ENCODE peak calls at places on chromosome 16, in seven cellular contexts. One of them, this sample, is unnamed.
A peak's percentile ranks its signal among the peaks of the same experiment; 100 is the strongest.

GRCh38 chr16:1800703-1801102 is 7.2 kb upstream of the IGFALS start:
- DNase-seq in psoas muscle: no peak
- DNase-seq in DND-41: no peak
- DNase-seq in cardiac fibroblast: no peak
- DNase-seq in right atrium auricular region: no peak
- DNase-seq in colonic mucosa: no peak
- DNase-seq in neuronal stem cell: no peak
- DNase-seq in this sample: no peak

GRCh38 chr16:1335211-1335971 is 1.9 kb downstream of the BAIAP3 start:
- DNase-seq in neuronal stem cell: no peak
- DNase-seq in colonic mucosa: no peak
- DNase-seq in psoas muscle: no peak
- DNase-seq in right atrium auricular region: no peak
- DNase-seq in cardiac fibroblast: no peak
- DNase-seq in DND-41: no peak
- DNase-seq in this sample: no peak

GRCh38 chr16:1026057-1026783 is 44.6 kb downstream of the SOX8 start:
- DNase-seq in psoas muscle: no peak
- DNase-seq in cardiac fibroblast: no peak
- DNase-seq in neuronal stem cell: no peak
- DNase-seq in right atrium auricular region: no peak
- DNase-seq in colonic mucosa: no peak
- DNase-seq in DND-41: no peak
- DNase-seq in this sample: no peak

GRCh38 chr16:79278506-79278905 is 322.0 kb downstream of the MAF start:
- DNase-seq in psoas muscle: no peak
- DNase-seq in DND-41: peak; percentile 44
- DNase-seq in colonic mucosa: no peak
- DNase-seq in right atrium auricular region: no peak
- DNase-seq in neuronal stem cell: no peak
- DNase-seq in cardiac fibroblast: no peak
- DNase-seq in this sample: no peak

GRCh38 chr16:3266873-3267537 is 10.6 kb upstream of the MEFV start:
- DNase-seq in DND-41: peak; percentile 16
- DNase-seq in neuronal stem cell: no peak
- DNase-seq in psoas muscle: no peak
- DNase-seq in colonic mucosa: no peak
- DNase-seq in right atrium auricular region: no peak
- DNase-seq in cardiac fibroblast: peak; percentile 62
- DNase-seq in this sample: no peak

GRCh38 chr16:76614255-76614654 is 337.1 kb downstream of the CNTNAP4 start:
- DNase-seq in psoas muscle: no peak
- DNase-seq in neuronal stem cell: no peak
- DNase-seq in right atrium auricular region: no peak
- DNase-seq in DND-41: no peak
- DNase-seq in cardiac fibroblast: peak; percentile 0
- DNase-seq in colonic mucosa: no peak
- DNase-seq in this sample: no peak

GRCh38 chr16:52399116-52399515 is 147.8 kb downstream of the TOX3 start:
- DNase-seq in neuronal stem cell: no peak
- DNase-seq in psoas muscle: no peak
- DNase-seq in DND-41: no peak
- DNase-seq in right atrium auricular region: no peak
- DNase-seq in cardiac fibroblast: no peak
- DNase-seq in colonic mucosa: no peak
- DNase-seq in this sample: no peak

GRCh38 chr16:1530883-1531637 is 2.4 kb upstream of the TMEM204 start:
- DNase-seq in DND-41: no peak
- DNase-seq in colonic mucosa: no peak
- DNase-seq in cardiac fibroblast: peak; percentile 90
- DNase-seq in psoas muscle: peak; percentile 82
- DNase-seq in neuronal stem cell: no peak
- DNase-seq in right atrium auricular region: peak; percentile 82
- DNase-seq in this sample: peak; percentile 31

GRCh38 chr16:22318690-22319358 is 21.6 kb downstream of the POLR3E start:
- DNase-seq in psoas muscle: no peak
- DNase-seq in cardiac fibroblast: peak; percentile 43
- DNase-seq in right atrium auricular region: no peak
- DNase-seq in colonic mucosa: peak; percentile 56
- DNase-seq in DND-41: peak; percentile 51
- DNase-seq in neuronal stem cell: no peak
- DNase-seq in this sample: no peak

GRCh38 chr16:75860654-75861053 is 134.4 kb upstream of the CPHXL start:
- DNase-seq in neuronal stem cell: peak; percentile 56
- DNase-seq in psoas muscle: no peak
- DNase-seq in colonic mucosa: no peak
- DNase-seq in DND-41: no peak
- DNase-seq in cardiac fibroblast: no peak
- DNase-seq in right atrium auricular region: no peak
- DNase-seq in this sample: no peak

GRCh38 chr16:2532494-2533141 is 1.4 kb upstream of the CEMP1 start:
- DNase-seq in colonic mucosa: peak; percentile 87
- DNase-seq in cardiac fibroblast: peak; percentile 59
- DNase-seq in psoas muscle: peak; percentile 62
- DNase-seq in right atrium auricular region: no peak
- DNase-seq in DND-41: no peak
- DNase-seq in neuronal stem cell: no peak
- DNase-seq in this sample: no peak

GRCh38 chr16:31487720-31488629 is 5.1 kb downstream of the SLC5A2 start:
- DNase-seq in psoas muscle: peak; percentile 49
- DNase-seq in cardiac fibroblast: peak; percentile 30
- DNase-seq in right atrium auricular region: no peak
- DNase-seq in DND-41: peak; percentile 58
- DNase-seq in colonic mucosa: peak; percentile 80
- DNase-seq in neuronal stem cell: no peak
- DNase-seq in this sample: no peak

GRCh38 chr16:30551781-30552180 is 6.4 kb downstream of the ZNF764 start:
- DNase-seq in DND-41: peak; percentile 70
- DNase-seq in psoas muscle: no peak
- DNase-seq in colonic mucosa: no peak
- DNase-seq in right atrium auricular region: no peak
- DNase-seq in neuronal stem cell: no peak
- DNase-seq in cardiac fibroblast: no peak
- DNase-seq in this sample: no peak

GRCh38 chr16:57897053-57897784 is 73.7 kb downstream of the CNGB1 start:
- DNase-seq in neuronal stem cell: no peak
- DNase-seq in colonic mucosa: no peak
- DNase-seq in DND-41: no peak
- DNase-seq in psoas muscle: no peak
- DNase-seq in cardiac fibroblast: no peak
- DNase-seq in right atrium auricular region: no peak
- DNase-seq in this sample: no peak

GRCh38 chr16:81549547-81550411 is 105.2 kb downstream of the CMIP start:
- DNase-seq in neuronal stem cell: no peak
- DNase-seq in DND-41: no peak
- DNase-seq in colonic mucosa: no peak
- DNase-seq in cardiac fibroblast: no peak
- DNase-seq in psoas muscle: no peak
- DNase-seq in right atrium auricular region: no peak
- DNase-seq in this sample: no peak
- H3K4me3 ChIP-seq in neuronal stem cell: no peak overlapping the region
- H3K4me3 ChIP-seq in DND-41: no peak overlapping the region
- H3K4me3 ChIP-seq in colonic mucosa: no peak overlapping the region
- H3K4me3 ChIP-seq in cardiac fibroblast: no peak overlapping the region
- H3K4me3 ChIP-seq in psoas muscle: no peak overlapping the region
- H3K4me3 ChIP-seq in right atrium auricular region: no peak overlapping the region
- H3K4me3 ChIP-seq in this sample: no peak overlapping the region

GRCh38 chr16:74743668-74744299 is 30.8 kb downstream of the FA2H start:
- DNase-seq in cardiac fibroblast: peak; percentile 23
- DNase-seq in colonic mucosa: peak; percentile 98
- DNase-seq in psoas muscle: no peak
- DNase-seq in right atrium auricular region: no peak
- DNase-seq in neuronal stem cell: no peak
- DNase-seq in DND-41: no peak
- DNase-seq in this sample: peak; percentile 41
- H3K4me3 ChIP-seq in cardiac fibroblast: no peak overlapping the region
- H3K4me3 ChIP-seq in colonic mucosa: no peak overlapping the region
- H3K4me3 ChIP-seq in psoas muscle: no peak overlapping the region
- H3K4me3 ChIP-seq in right atrium auricular region: no peak overlapping the region
- H3K4me3 ChIP-seq in neuronal stem cell: no peak overlapping the region
- H3K4me3 ChIP-seq in DND-41: no peak overlapping the region
- H3K4me3 ChIP-seq in this sample: no peak overlapping the region

GRCh38 chr16:6482861-6483530 is 849.6 kb upstream of the RBFOX1 start:
- DNase-seq in cardiac fibroblast: no peak
- DNase-seq in colonic mucosa: no peak
- DNase-seq in DND-41: no peak
- DNase-seq in neuronal stem cell: no peak
- DNase-seq in psoas muscle: no peak
- DNase-seq in right atrium auricular region: no peak
- DNase-seq in this sample: no peak

GRCh38 chr16:6484931-6485330 is 847.7 kb upstream of the RBFOX1 start:
- DNase-seq in DND-41: no peak
- DNase-seq in psoas muscle: no peak
- DNase-seq in right atrium auricular region: no peak
- DNase-seq in cardiac fibroblast: no peak
- DNase-seq in colonic mucosa: no peak
- DNase-seq in neuronal stem cell: no peak
- DNase-seq in this sample: no peak

GRCh38 chr16:6481894-6482293 is 850.8 kb upstream of the RBFOX1 start:
- DNase-seq in DND-41: no peak
- DNase-seq in neuronal stem cell: no peak
- DNase-seq in right atrium auricular region: no peak
- DNase-seq in psoas muscle: no peak
- DNase-seq in colonic mucosa: no peak
- DNase-seq in cardiac fibroblast: no peak
- DNase-seq in this sample: no peak

GRCh38 chr16:6483634-6484033 is 849.0 kb upstream of the RBFOX1 start:
- DNase-seq in right atrium auricular region: no peak
- DNase-seq in psoas muscle: no peak
- DNase-seq in DND-41: no peak
- DNase-seq in neuronal stem cell: peak; percentile 32
- DNase-seq in cardiac fibroblast: no peak
- DNase-seq in colonic mucosa: no peak
- DNase-seq in this sample: no peak

GRCh38 chr16:6484121-6484520 is 848.5 kb upstream of the RBFOX1 start:
- DNase-seq in neuronal stem cell: no peak
- DNase-seq in DND-41: no peak
- DNase-seq in psoas muscle: no peak
- DNase-seq in right atrium auricular region: no peak
- DNase-seq in colonic mucosa: no peak
- DNase-seq in cardiac fibroblast: no peak
- DNase-seq in this sample: no peak
- H3K4me3 ChIP-seq in neuronal stem cell: no peak overlapping the region
- H3K4me3 ChIP-seq in DND-41: no peak overlapping the region
- H3K4me3 ChIP-seq in psoas muscle: no peak overlapping the region
- H3K4me3 ChIP-seq in right atrium auricular region: no peak overlapping the region
- H3K4me3 ChIP-seq in colonic mucosa: no peak overlapping the region
- H3K4me3 ChIP-seq in cardiac fibroblast: no peak overlapping the region
- H3K4me3 ChIP-seq in this sample: no peak overlapping the region

DNA sequence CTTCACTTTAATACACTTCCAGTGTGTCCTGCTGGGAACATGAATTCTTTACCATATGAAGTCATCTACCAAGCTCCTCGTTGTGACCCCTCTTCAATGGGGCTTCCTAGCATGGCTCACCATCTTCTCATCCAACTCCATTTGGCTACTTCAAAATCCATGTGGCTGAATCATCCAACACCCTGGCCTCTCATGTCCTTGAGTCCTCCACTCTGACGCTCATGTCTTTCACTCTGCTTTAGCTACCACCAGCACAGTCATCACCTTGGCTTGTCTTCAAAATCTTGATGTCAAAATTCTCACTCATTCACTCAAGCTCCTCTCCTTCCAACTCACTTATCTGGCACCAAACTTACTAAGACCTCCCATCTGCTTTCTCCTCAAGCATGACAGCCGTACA is 35.8 kb downstream of the AMFR start:
- DNase-seq in cardiac fibroblast: peak; percentile 66
- DNase-seq in colonic mucosa: no peak
- DNase-seq in DND-41: no peak
- DNase-seq in psoas muscle: no peak
- DNase-seq in neuronal stem cell: no peak
- DNase-seq in right atrium auricular region: no peak
- DNase-seq in this sample: peak; percentile 98
- H3K4me3 ChIP-seq in cardiac fibroblast: no peak overlapping the region
- H3K4me3 ChIP-seq in colonic mucosa: no peak overlapping the region
- H3K4me3 ChIP-seq in DND-41: no peak overlapping the region
- H3K4me3 ChIP-seq in psoas muscle: no peak overlapping the region
- H3K4me3 ChIP-seq in neuronal stem cell: no peak overlapping the region
- H3K4me3 ChIP-seq in right atrium auricular region: no peak overlapping the region
- H3K4me3 ChIP-seq in this sample: no peak overlapping the region

DNA sequence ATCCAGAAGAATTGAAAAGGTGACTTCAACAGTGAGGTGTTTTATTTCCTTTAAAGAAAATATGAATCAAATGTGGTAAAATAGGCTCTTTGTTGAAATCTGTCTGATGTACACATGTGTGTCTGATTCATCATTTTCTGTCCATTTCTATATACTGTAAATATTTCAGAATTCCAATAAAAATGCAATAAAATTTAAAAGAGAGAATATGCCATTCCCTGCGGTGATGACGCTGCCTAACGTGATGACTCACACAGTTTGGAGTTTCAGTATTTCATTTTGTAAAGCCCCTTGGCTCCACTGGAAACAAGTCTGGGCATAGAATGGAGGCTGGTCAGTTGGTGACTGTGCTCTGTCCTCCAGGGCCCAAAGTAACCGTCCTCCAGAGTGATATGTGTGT is 482.5 kb upstream of the CDH5 start:
- DNase-seq in colonic mucosa: no peak
- DNase-seq in psoas muscle: no peak
- DNase-seq in cardiac fibroblast: no peak
- DNase-seq in DND-41: no peak
- DNase-seq in right atrium auricular region: no peak
- DNase-seq in neuronal stem cell: no peak
- DNase-seq in this sample: no peak
- H3K4me3 ChIP-seq in colonic mucosa: no peak overlapping the region
- H3K4me3 ChIP-seq in psoas muscle: no peak overlapping the region
- H3K4me3 ChIP-seq in cardiac fibroblast: no peak overlapping the region
- H3K4me3 ChIP-seq in DND-41: no peak overlapping the region
- H3K4me3 ChIP-seq in right atrium auricular region: no peak overlapping the region
- H3K4me3 ChIP-seq in neuronal stem cell: no peak overlapping the region
- H3K4me3 ChIP-seq in this sample: no peak overlapping the region

GRCh38 chr16:12147681-12148479 is 171.3 kb downstream of the SNX29 start:
- DNase-seq in neuronal stem cell: peak; percentile 67
- DNase-seq in DND-41: peak; percentile 19
- DNase-seq in colonic mucosa: no peak
- DNase-seq in right atrium auricular region: no peak
- DNase-seq in cardiac fibroblast: no peak
- DNase-seq in psoas muscle: no peak
- DNase-seq in this sample: no peak
- H3K4me3 ChIP-seq in neuronal stem cell: no peak overlapping the region
- H3K4me3 ChIP-seq in DND-41: no peak overlapping the region
- H3K4me3 ChIP-seq in colonic mucosa: no peak overlapping the region
- H3K4me3 ChIP-seq in right atrium auricular region: no peak overlapping the region
- H3K4me3 ChIP-seq in cardiac fibroblast: no peak overlapping the region
- H3K4me3 ChIP-seq in psoas muscle: no peak overlapping the region
- H3K4me3 ChIP-seq in this sample: no peak overlapping the region

GRCh38 chr16:47016700-47017133 is 43.2 kb upstream of the DNAJA2 start:
- DNase-seq in neuronal stem cell: no peak
- DNase-seq in DND-41: peak; percentile 57
- DNase-seq in right atrium auricular region: no peak
- DNase-seq in psoas muscle: no peak
- DNase-seq in colonic mucosa: no peak
- DNase-seq in cardiac fibroblast: no peak
- DNase-seq in this sample: no peak
- H3K4me3 ChIP-seq in neuronal stem cell: no peak overlapping the region
- H3K4me3 ChIP-seq in DND-41: no peak overlapping the region
- H3K4me3 ChIP-seq in right atrium auricular region: no peak overlapping the region
- H3K4me3 ChIP-seq in psoas muscle: no peak overlapping the region
- H3K4me3 ChIP-seq in colonic mucosa: no peak overlapping the region
- H3K4me3 ChIP-seq in cardiac fibroblast: no peak overlapping the region
- H3K4me3 ChIP-seq in this sample: no peak overlapping the region